ENCODE peak calls at places on chromosomes 11 and 22, in four cellular contexts. C, Q, L and P are unnamed samples. For H3K27me3 and H3K4me1, the result is how much of the 10 kb centered on the place peaks cover.

GRCh38 chr11:78961186-78961782 is 386.6 kb upstream of the NARS2 start:
- DNase-seq in Q (no peak), C (no peak), L (no peak), P (no peak)

GRCh38 chr11:134527382-134528243 is 115.6 kb upstream of the B3GAT1 start:
- DNase-seq in L (peak), C (peak), Q (no peak), P (no peak)

GRCh38 chr22:24026056-24026455 is 15.0 kb downstream of the CABIN1 start:
- DNase-seq in Q (no peak), L (no peak), C (no peak), P (no peak)

GRCh38 chr11:12160231-12160630 is 49.8 kb downstream of the MICAL2 start:
- DNase-seq in Q (no peak), C (no peak), L (no peak), P (no peak)

GRCh38 chr11:122524532-122524882 is 131.0 kb upstream of the UBASH3B start:
- DNase-seq in Q (no peak), L (no peak), C (no peak), P (no peak)

GRCh38 chr11:123231263-123231662 is 36.2 kb upstream of the CLMP start:
- DNase-seq in Q (no peak), L (no peak), C (no peak), P (no peak)

GRCh38 chr11:65532388-65533064 is 7.6 kb downstream of the SCYL1 start:
- DNase-seq in C (no peak), L (no peak), Q (no peak), P (no peak)

GRCh38 chr11:123325535-123325934 is 104.5 kb upstream of the GRAMD1B start:
- DNase-seq in L (no peak), Q (no peak), C (no peak), P (no peak)

GRCh38 chr22:47174096-47174495 is 411.6 kb downstream of the TBC1D22A start:
- DNase-seq in C (peak), Q (no peak), L (no peak), P (peak)

GRCh38 chr11:112453601-112454577 is 193.2 kb upstream of the PLET1 start:
- DNase-seq in L (no peak), Q (no peak), C (peak), P (no peak)

GRCh38 chr22:36065775-36066544 is 37.3 kb upstream of the RBFOX2 start:
- DNase-seq in L (peak), Q (peak), C (peak), P (peak)

GRCh38 chr22:35379146-35379993 is 1.5 kb upstream of the HMOX1 start:
- DNase-seq in C (no peak), L (no peak), Q (no peak), P (no peak)

GRCh38 chr11:14542384-14542783 is 22.2 kb upstream of the PSMA1 start:
- DNase-seq in Q (no peak), L (no peak), C (no peak), P (no peak)

GRCh38 chr11:128741928-128742327 is 48.1 kb downstream of the FLI1 start:
- DNase-seq in L (no peak), C (no peak), Q (no peak), P (no peak)

DNA sequence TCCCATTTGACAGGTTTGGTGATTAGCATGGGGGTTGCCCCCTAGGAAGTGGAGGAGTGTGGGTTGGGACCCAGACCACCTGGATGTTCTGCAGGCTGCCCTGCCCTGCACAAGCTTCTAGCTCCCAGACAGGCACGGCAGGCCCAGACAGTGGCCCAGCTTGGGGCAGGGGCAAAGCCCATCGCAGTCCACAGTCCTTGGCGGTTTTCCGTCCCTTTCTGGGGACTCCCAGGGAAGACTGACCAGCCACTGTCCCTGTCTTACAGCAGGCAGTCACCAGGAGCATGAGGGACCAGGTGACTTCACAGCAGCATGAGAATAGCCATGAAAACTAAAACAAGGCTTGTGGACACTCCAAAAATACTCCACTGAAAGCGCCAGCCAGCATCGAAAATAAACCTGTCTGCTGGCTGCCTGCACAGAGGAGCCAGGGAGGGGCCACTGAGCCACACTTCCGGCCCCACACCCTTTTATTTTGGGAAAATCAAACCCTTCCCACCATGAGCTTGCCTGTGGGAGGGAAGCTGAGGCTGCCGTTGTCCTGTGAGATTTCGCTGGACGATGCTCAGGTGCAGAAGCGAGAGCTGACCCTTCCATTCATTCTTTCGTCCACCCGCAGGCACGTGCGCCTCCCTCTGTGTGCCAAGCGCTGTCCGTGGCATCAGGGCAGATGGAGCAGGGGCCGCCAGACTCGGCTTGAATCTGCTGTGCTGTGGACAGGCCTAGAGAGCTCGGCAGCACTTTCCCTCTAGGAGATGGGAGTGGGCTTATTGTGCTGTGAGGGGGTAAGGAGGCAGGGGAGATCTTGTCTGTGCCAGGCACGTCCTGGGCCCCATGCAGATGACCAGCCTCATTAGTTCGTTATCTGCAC is 28.0 kb downstream of the FADD start:
- DNase-seq in L (no peak), C (no peak), Q (no peak), P (peak)
- H3K27me3 ChIP-seq in L (under half), C (under half), Q (under half), P (under half)

GRCh38 chr11:75783416-75784084 is 15.0 kb downstream of the DGAT2 start:
- DNase-seq in L (no peak), Q (no peak), C (no peak), P (no peak)

GRCh38 chr11:75784085-75784478 is 15.5 kb downstream of the DGAT2 start:
- DNase-seq in L (no peak), Q (no peak), C (no peak), P (no peak)

GRCh38 chr11:75785187-75785586 is 16.6 kb downstream of the DGAT2 start:
- DNase-seq in C (no peak), Q (no peak), L (no peak), P (no peak)

GRCh38 chr11:75784506-75784905 is 15.9 kb downstream of the DGAT2 start:
- DNase-seq in C (no peak), Q (no peak), L (no peak), P (no peak)

GRCh38 chr11:75786101-75786736 is 17.6 kb downstream of the DGAT2 start:
- DNase-seq in Q (no peak), L (peak), C (no peak), P (no peak)
- H3K4me1 ChIP-seq in Q (under half), L (under half), C (under half), P (under half)

GRCh38 chr11:75160328-75160757 is 9.4 kb downstream of the SLCO2B1 start:
- DNase-seq in L (no peak), C (no peak), Q (no peak), P (no peak)

GRCh38 chr11:75159081-75159953 is 8.4 kb downstream of the SLCO2B1 start:
- DNase-seq in Q (no peak), C (no peak), L (peak), P (no peak)

GRCh38 chr11:75161506-75161905 is 10.6 kb downstream of the SLCO2B1 start:
- DNase-seq in C (no peak), Q (no peak), L (no peak), P (no peak)

GRCh38 chr11:75162954-75163353 is 12.0 kb downstream of the SLCO2B1 start:
- DNase-seq in Q (no peak), C (no peak), L (no peak), P (no peak)

GRCh38 chr11:75160880-75161279 is 10.0 kb downstream of the SLCO2B1 start:
- DNase-seq in C (no peak), Q (no peak), L (no peak), P (no peak)
- H3K27me3 ChIP-seq in C (under half), Q (under half), L (under half), P (under half)

GRCh38 chr11:86717817-86718501 is 45.5 kb upstream of the ME3 start:
- DNase-seq in Q (no peak), L (no peak), C (no peak), P (no peak)
- H3K4me1 ChIP-seq in Q (under half), L (under half), C (under half), P (under half)

GRCh38 chr11:1544536-1544935 is 27.5 kb downstream of the DUSP8 start:
- DNase-seq in L (no peak), Q (no peak), C (no peak), P (no peak)
- H3K27me3 ChIP-seq in L (under half), Q (under half), C (under half), P (under half)

GRCh38 chr11:35187996-35188395 is 49.0 kb downstream of the CD44 start:
- DNase-seq in Q (no peak), L (no peak), C (no peak), P (no peak)
- H3K4me1 ChIP-seq in Q (under half), L (under half), C (under half), P (under half)

GRCh38 chr11:58629857-58630256 is 7.4 kb downstream of the CNTF start:
- DNase-seq in C (no peak), L (no peak), Q (peak), P (no peak)

GRCh38 chr11:58626915-58627483 is 4.5 kb downstream of the CNTF start:
- DNase-seq in Q (no peak), L (no peak), C (no peak), P (no peak)

GRCh38 chr11:58625826-58626460 is 3.5 kb downstream of the CNTF start:
- DNase-seq in L (no peak), Q (no peak), C (no peak), P (no peak)

GRCh38 chr11:58631378-58631777 is 8.9 kb downstream of the CNTF start:
- DNase-seq in C (no peak), Q (no peak), L (peak), P (no peak)

GRCh38 chr11:58628446-58628845 is 6.0 kb downstream of the CNTF start:
- DNase-seq in Q (no peak), L (no peak), C (no peak), P (no peak)
- H3K27me3 ChIP-seq in Q (under half), L (under half), C (under half), P (under half)

GRCh38 chr11:45092901-45093760 is 53.3 kb upstream of the PRDM11 start:
- DNase-seq in L (no peak), Q (no peak), C (no peak), P (no peak)
- H3K4me1 ChIP-seq in L (under half), Q (half or more), C (under half), P (under half)

DNA sequence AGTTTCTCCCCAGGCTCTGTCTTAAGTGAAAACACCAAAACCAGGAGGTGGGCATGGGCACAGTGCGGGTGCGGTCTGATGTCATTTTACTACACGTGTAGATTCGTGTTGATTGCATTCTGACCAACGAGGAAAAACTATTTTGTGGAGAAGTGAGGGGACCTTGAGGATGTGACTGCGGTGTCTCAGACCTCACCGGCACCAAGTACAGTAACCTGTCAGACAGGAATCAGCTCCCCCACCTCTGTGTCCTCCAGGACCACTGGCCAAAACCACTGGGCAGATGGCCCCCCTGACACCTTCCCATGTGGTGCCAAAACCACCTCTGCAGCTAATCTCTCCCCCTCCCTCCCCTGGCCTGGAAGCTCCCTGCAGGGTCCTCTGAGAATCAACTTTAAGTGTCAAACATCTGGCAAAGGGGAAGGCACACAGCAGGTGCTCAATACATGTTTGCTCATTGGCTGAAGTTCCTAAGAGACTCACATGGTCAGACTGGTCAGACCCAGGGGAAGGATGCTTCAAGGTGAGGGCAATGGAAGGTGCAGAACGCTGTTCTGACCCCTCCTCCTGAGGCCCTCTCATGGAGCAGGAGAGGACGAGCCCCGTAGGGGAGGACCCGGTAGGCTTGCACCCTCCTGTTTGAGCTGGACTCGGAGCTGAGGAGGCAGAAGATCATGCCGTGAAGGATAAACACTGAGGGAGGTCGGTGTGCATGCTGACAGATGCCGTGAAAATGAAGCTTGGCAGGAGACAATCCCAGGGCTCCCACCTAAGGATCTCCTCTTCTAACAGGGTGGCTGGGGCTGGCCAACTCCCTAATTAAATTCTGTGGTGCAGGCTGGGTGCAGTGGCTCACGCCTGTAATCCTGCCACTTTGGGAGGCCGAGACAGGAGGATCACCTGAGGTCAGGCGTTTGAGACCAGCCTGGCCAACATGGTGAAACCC is 129.9 kb downstream of the MPPED1 start:
- DNase-seq in L (no peak), Q (no peak), C (peak), P (no peak)
- H3K27me3 ChIP-seq in L (under half), Q (under half), C (under half), P (under half)